ENCODE peak calls at places on chromosome 21, in six cellular contexts. C is HepG2, O is endothelial cell of umbilical vein, P is A549, J is K562, N is GM12878. B is an unnamed sample.

GRCh38 chr21:33945652-33946270 is 30.2 kb upstream of the ATP5PO start:
- DNase-seq in C (no peak), O (no peak), P (no peak), J (no peak), N (no peak), B (no peak)

GRCh38 chr21:14589855-14590563 is 43.9 kb upstream of the SAMSN1 start:
- DNase-seq in C (no peak), O (no peak), P (no peak), J (no peak), N (no peak), B (no peak)

GRCh38 chr21:36698160-36699025 is 522 bp upstream of the SIM2 start:
- DNase-seq in C (no peak), O (no peak), P (peak; percentile 62), J (no peak), N (no peak), B (no peak)

GRCh38 chr21:26532208-26532607 is 40.9 kb downstream of the CYYR1 start:
- DNase-seq in C (no peak), O (no peak), P (no peak), J (no peak), N (no peak), B (no peak)

GRCh38 chr21:38402795-38403194 is 95.5 kb downstream of the ERG start:
- DNase-seq in C (no peak), O (no peak), P (no peak), J (no peak), N (no peak), B (no peak)

GRCh38 chr21:39238275-39238674 is 55.0 kb upstream of the PSMG1 start:
- DNase-seq in C (no peak), O (no peak), P (no peak), J (no peak), N (no peak), B (no peak)

GRCh38 chr21:26756491-26757159 is 88.6 kb downstream of the ADAMTS1 start:
- DNase-seq in C (no peak), O (no peak), P (no peak), J (no peak), N (no peak), B (no peak)

GRCh38 chr21:23541571-23541970 is 2065.7 kb downstream of the MRPL39 start:
- DNase-seq in C (no peak), O (no peak), P (no peak), J (no peak), N (no peak), B (no peak)

GRCh38 chr21:37006521-37007291 is at the start of gene RIPPLY3:
- DNase-seq in C (no peak), O (no peak), P (peak; percentile 29), J (no peak), N (no peak), B (peak; percentile 38)

GRCh38 chr21:38229260-38229877 is 27.4 kb upstream of the KCNJ15 start:
- DNase-seq in C (no peak), O (no peak), P (peak; percentile 28), J (no peak), N (no peak), B (peak; percentile 9)

GRCh38 chr21:14273736-14274538 is 58.0 kb downstream of the RBM11 start:
- DNase-seq in C (no peak), O (no peak), P (no peak), J (peak; percentile 20), N (no peak), B (no peak)

GRCh38 chr21:14076143-14076806 is 134.5 kb downstream of the LIPI start:
- DNase-seq in C (no peak), O (no peak), P (no peak), J (no peak), N (no peak), B (no peak)

GRCh38 chr21:29146726-29147125 is 16.3 kb downstream of the MAP3K7CL start:
- DNase-seq in C (no peak), O (peak; percentile 10), P (no peak), J (no peak), N (no peak), B (no peak)

GRCh38 chr21:29144736-29145353 is 14.4 kb downstream of the MAP3K7CL start:
- DNase-seq in C (no peak), O (no peak), P (no peak), J (no peak), N (no peak), B (no peak)

GRCh38 chr21:29145837-29146453 is 15.5 kb downstream of the MAP3K7CL start:
- DNase-seq in C (no peak), O (peak; percentile 34), P (no peak), J (no peak), N (no peak), B (no peak)

GRCh38 chr21:29148535-29148934 is 18.1 kb downstream of the MAP3K7CL start:
- DNase-seq in C (no peak), O (no peak), P (no peak), J (no peak), N (no peak), B (no peak)

DNA sequence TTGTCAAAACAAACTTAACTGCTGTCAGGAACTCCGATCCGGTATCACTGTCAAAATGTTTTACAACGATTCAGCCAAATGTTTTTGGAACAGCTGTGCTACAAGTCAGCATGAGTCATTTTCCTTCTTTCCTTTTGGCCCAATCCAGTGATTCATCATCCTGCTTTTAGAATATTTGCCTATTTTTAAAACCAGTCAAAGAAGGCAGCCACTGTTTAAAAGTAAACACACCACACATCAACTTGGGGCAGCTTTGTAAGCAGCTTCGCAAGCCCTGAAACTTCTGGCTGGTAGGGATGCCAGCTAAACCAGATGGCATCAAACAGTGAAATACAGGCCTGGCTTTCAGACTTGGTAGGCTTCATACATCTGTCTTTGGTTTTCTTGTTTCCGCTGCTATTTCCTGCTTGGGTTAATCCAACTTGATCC is 14.9 kb downstream of the MAP3K7CL start:
- DNase-seq in C (peak; percentile 6), O (peak; percentile 96), P (peak; percentile 17), J (no peak), N (no peak), B (no peak)
- TF ChIP-seq MAX in C (no peak), O (no peak), P (no peak), J (no peak), N (no peak), B (no peak)

GRCh38 chr21:45986316-45987051 is 4.9 kb downstream of the COL6A1 start:
- DNase-seq in C (no peak), O (no peak), P (no peak), J (no peak), N (no peak), B (no peak)

GRCh38 chr21:45990049-45990711 is 8.6 kb downstream of the COL6A1 start:
- DNase-seq in C (no peak), O (no peak), P (no peak), J (no peak), N (no peak), B (no peak)

GRCh38 chr21:45989355-45990048 is 7.9 kb downstream of the COL6A1 start:
- DNase-seq in C (no peak), O (no peak), P (no peak), J (no peak), N (no peak), B (no peak)

GRCh38 chr21:45987121-45987711 is 5.6 kb downstream of the COL6A1 start:
- DNase-seq in C (no peak), O (no peak), P (no peak), J (no peak), N (no peak), B (no peak)

DNA sequence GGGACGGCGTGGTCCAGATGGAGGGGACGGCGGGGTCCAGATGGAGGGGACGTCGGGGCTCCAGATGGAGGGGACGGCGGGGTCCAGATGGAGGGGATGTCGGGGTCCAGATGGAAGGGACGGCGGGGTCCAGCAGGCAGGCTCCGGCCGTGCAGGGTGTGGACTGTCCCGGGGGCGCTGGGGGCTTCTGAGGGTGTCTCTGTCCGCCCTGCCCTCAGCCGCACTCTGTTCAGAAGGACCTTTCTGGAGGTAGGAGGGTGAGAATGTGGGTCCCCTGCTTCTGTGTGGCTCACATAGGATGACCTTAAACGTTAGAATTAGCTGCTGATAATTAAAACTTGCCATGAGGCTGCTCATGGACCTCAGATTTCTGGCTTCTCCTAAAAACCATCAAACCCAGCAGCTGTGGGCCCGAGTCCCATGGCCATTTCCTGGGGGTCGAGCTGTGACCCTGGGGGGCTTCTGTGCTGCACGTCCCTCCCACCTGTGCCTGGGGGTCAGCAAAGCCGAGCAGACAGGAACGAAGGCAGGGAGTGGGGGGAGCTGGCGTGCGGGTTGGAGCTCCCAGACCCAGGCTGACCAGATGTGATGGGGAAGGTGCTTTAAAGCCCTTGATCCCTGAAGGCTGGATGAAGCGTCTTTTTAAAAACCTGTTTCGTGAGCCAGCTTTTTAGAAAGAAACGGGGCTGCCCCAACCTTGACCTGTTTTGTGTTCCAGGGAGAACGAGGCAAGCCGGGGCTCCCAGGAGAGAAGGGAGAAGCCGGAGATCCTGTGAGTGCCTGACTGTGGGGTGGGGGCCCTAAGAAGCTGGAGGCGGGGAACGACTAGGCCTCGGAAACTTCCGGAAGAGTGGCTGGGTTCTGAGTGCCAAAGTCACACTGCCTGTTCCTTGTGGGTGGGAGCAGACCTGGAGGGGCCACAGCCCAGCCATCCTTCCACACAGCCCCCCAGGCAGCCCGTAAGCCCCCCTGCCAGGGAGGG is 7.1 kb downstream of the COL6A1 start:
- DNase-seq in C (no peak), O (no peak), P (no peak), J (no peak), N (no peak), B (no peak)
- TF ChIP-seq MYC in C (no peak), O (no peak), P (no peak), J (no peak), N (no peak), B (no peak)

GRCh38 chr21:44017601-44018000 is 5.5 kb downstream of the TRAPPC10 start:
- DNase-seq in C (no peak), O (no peak), P (no peak), J (peak; percentile 36), N (no peak), B (no peak)

GRCh38 chr21:44019568-44019958 is 7.5 kb downstream of the TRAPPC10 start:
- DNase-seq in C (no peak), O (no peak), P (no peak), J (no peak), N (no peak), B (no peak)

GRCh38 chr21:44020551-44020950 is 8.4 kb downstream of the TRAPPC10 start:
- DNase-seq in C (no peak), O (no peak), P (no peak), J (no peak), N (no peak), B (no peak)

GRCh38 chr21:44018127-44018526 is 6.0 kb downstream of the TRAPPC10 start:
- DNase-seq in C (no peak), O (no peak), P (no peak), J (no peak), N (no peak), B (no peak)

DNA sequence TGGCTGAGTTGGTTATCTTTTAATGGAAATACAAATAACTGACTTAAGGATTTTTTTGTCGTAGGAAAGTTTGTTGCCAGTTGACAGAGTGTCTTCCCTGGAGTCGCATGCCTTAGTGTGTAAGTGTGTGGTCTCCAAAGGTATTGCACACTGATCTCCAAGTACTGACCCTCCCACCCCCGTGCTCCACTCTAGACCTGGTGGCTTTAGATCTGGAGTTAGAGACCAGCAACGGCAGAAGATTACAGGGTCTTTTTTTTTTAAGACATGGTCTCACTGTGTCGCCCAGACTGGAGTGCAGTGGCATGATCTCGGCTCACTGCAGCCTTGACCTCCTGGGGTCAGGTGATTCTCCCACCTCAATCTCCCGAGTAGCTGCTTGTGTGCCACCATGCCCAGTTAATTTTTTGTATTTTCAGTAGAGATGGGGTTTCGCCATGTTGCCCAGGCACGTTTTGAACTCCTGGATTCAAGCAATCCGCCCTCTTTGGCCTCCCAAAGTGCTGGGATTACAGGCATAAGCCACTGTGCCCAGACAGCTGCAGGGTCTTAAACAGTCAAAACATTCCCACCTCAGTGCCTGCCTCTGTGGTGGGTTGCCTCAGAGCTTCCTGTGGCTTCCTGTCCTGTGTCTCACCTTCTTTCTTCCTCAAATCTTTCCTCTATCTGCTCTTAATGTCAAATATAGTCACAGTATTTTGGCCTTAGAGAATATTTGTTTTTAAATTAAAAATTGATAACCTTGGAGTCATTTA is 6.9 kb downstream of the TRAPPC10 start:
- DNase-seq in C (no peak), O (no peak), P (no peak), J (peak; percentile 58), N (no peak), B (peak; percentile 23)
- H3K4me3 ChIP-seq in C (no peak overlapping the region), O (no peak overlapping the region), P (no peak overlapping the region), J (no peak overlapping the region), N (no peak overlapping the region), B (no peak overlapping the region)

GRCh38 chr21:43778469-43779335 is 2.6 kb upstream of the CSTB start:
- DNase-seq in C (no peak), O (no peak), P (no peak), J (no peak), N (no peak), B (peak; percentile 66)
- TF ChIP-seq MAX in C (no peak), O (no peak), P (no peak), J (peak; percentile 15), N (no peak), B (no peak)

B was measured in NB4.